ENCODE peak calls at places on chromosomes 12 and 14, in seven cellular contexts. G, X, Z, N, J, C and B are unnamed samples.

GRCh38 chr14:100108840-100109593 is 43.8 kb downstream of the EVL start:
- DNase-seq in G (no peak), X (no peak), Z (no peak), N (no peak), J (no peak), C (peak; percentile 24), B (no peak)

GRCh38 chr14:92519246-92520101 is 5.9 kb downstream of the RIN3 start:
- DNase-seq in G (no peak), X (no peak), Z (no peak), N (no peak), J (no peak), C (no peak), B (no peak)

GRCh38 chr14:90060312-90060964 is 1.4 kb upstream of the KCNK13 start:
- DNase-seq in G (peak; percentile 63), X (peak; percentile 35), Z (peak; percentile 52), N (peak; percentile 88), J (peak; percentile 86), C (peak; percentile 47), B (peak; percentile 42)

GRCh38 chr14:52790011-52790755 is 1.2 kb downstream of the GNPNAT1 start:
- DNase-seq in G (no peak), X (no peak), Z (no peak), N (peak; percentile 29), J (no peak), C (no peak), B (peak; percentile 13)

GRCh38 chr14:104442107-104442551 is 137.4 kb upstream of the C14orf180 start:
- DNase-seq in G (no peak), X (no peak), Z (no peak), N (no peak), J (no peak), C (no peak), B (no peak)

GRCh38 chr14:72615511-72616121 is 278.3 kb downstream of the DPF3 start:
- DNase-seq in G (no peak), X (no peak), Z (peak; percentile 5), N (no peak), J (no peak), C (peak; percentile 65), B (no peak)

GRCh38 chr12:124457287-124458219 is 109.9 kb downstream of the NCOR2 start:
- DNase-seq in G (peak; percentile 35), X (peak; percentile 42), Z (no peak), N (peak; percentile 80), J (peak; percentile 85), C (peak; percentile 67), B (no peak)

GRCh38 chr14:101781240-101782061 is 19.9 kb downstream of the PPP2R5C start:
- DNase-seq in G (peak; percentile 36), X (peak; percentile 44), Z (no peak), N (peak; percentile 44), J (peak; percentile 61), C (no peak), B (no peak)

GRCh38 chr14:89516173-89516572 is 99.1 kb upstream of the FOXN3 start:
- DNase-seq in G (no peak), X (no peak), Z (no peak), N (no peak), J (no peak), C (no peak), B (no peak)

GRCh38 chr14:69010632-69011031 is 31.5 kb upstream of the ACTN1 start:
- DNase-seq in G (no peak), X (no peak), Z (no peak), N (no peak), J (no peak), C (no peak), B (peak; percentile 87)

GRCh38 chr12:132711169-132711843 is 664 bp downstream of the PGAM5 start:
- DNase-seq in G (peak; percentile 23), X (no peak), Z (peak; percentile 30), N (no peak), J (no peak), C (peak; percentile 16), B (peak; percentile 41)

GRCh38 chr12:131734336-131735152 is 23.7 kb downstream of the SFSWAP start:
- DNase-seq in G (no peak), X (no peak), Z (no peak), N (no peak), J (no peak), C (no peak), B (no peak)

GRCh38 chr12:64780220-64780530 is 21.0 kb upstream of the GNS start:
- DNase-seq in G (no peak), X (no peak), Z (no peak), N (no peak), J (no peak), C (no peak), B (no peak)

GRCh38 chr12:2494490-2495192 is 300.1 kb upstream of the FKBP4 start:
- DNase-seq in G (no peak), X (no peak), Z (no peak), N (no peak), J (no peak), C (peak; percentile 59), B (no peak)

GRCh38 chr12:57171668-57172067 is 24.2 kb upstream of the LRP1-AS start:
- DNase-seq in G (no peak), X (no peak), Z (no peak), N (no peak), J (no peak), C (peak; percentile 47), B (no peak)

GRCh38 chr14:87133073-87133815 is 859.7 kb downstream of the GALC start:
- DNase-seq in G (no peak), X (no peak), Z (no peak), N (no peak), J (no peak), C (peak; percentile 41), B (no peak)

GRCh38 chr14:61328629-61329262 is 7.4 kb downstream of the PRKCH start:
- DNase-seq in G (no peak), X (no peak), Z (no peak), N (no peak), J (no peak), C (no peak), B (no peak)

GRCh38 chr14:50061664-50062437 is 54.5 kb downstream of the VCPKMT start:
- DNase-seq in G (peak; percentile 56), X (peak; percentile 76), Z (no peak), N (peak; percentile 73), J (peak; percentile 76), C (peak; percentile 33), B (peak; percentile 35)

GRCh38 chr14:58077621-58078020 is 74.4 kb downstream of the ARMH4 start:
- DNase-seq in G (no peak), X (no peak), Z (no peak), N (no peak), J (no peak), C (peak; percentile 27), B (no peak)

GRCh38 chr12:118059645-118060275 is 1.2 kb downstream of the WSB2 start:
- DNase-seq in G (no peak), X (no peak), Z (no peak), N (no peak), J (no peak), C (peak; percentile 25), B (no peak)

GRCh38 chr14:33908540-33909223 is 42.2 kb downstream of the EGLN3 start:
- DNase-seq in G (no peak), X (no peak), Z (no peak), N (no peak), J (no peak), C (no peak), B (no peak)

GRCh38 chr14:80212025-80212402 is 710 bp upstream of the DIO2 start:
- DNase-seq in G (no peak), X (no peak), Z (no peak), N (peak; percentile 14), J (peak; percentile 25), C (peak; percentile 54), B (no peak)

GRCh38 chr12:87280356-87280755 is 748.8 kb downstream of the C12orf50 start:
- DNase-seq in G (no peak), X (no peak), Z (no peak), N (peak; percentile 2), J (no peak), C (no peak), B (no peak)

GRCh38 chr12:54016478-54016964 is 7.7 kb downstream of the HOXC8 start:
- DNase-seq in G (no peak), X (no peak), Z (no peak), N (no peak), J (no peak), C (peak; percentile 20), B (peak; percentile 88)

GRCh38 chr12:26056335-26056734 is 68.5 kb downstream of the BHLHE41 start:
- DNase-seq in G (no peak), X (no peak), Z (no peak), N (no peak), J (no peak), C (peak; percentile 49), B (peak; percentile 40)

GRCh38 chr14:52112336-52113018 is 43.6 kb upstream of the NID2 start:
- DNase-seq in G (no peak), X (no peak), Z (no peak), N (no peak), J (no peak), C (peak; percentile 30), B (no peak)

GRCh38 chr12:70711831-70712230 is 74.6 kb upstream of the PTPRB start:
- DNase-seq in G (no peak), X (no peak), Z (no peak), N (no peak), J (no peak), C (no peak), B (peak; percentile 47)